ENCODE peak calls at places on chromosomes 1 and 21, in eight cellular contexts. M is ELR; X is stimulated activated effector memory CD8-positive, alpha-beta T cell treated with anti-CD3 and anti-CD28 coated beads, Interleukin-12 subunit alpha, Interleukin-12 subunit beta, amount 100 ng/mL, for 72 hours; P is fibroblast of pulmonary artery; Q is stimulated activated CD4-positive, alpha-beta T cell treated with anti-CD3 and anti-CD28 coated beads, Interleukin-1b, Interleukin-23, amount 100 ng/mL, for 24 hours; I is brain microvascular endothelial cell; G is lung; F is NCI-H2081. U is an unnamed sample.

GRCh38 chr1:76083189-76083588 is 8.6 kb downstream of the ST6GALNAC3 start:
- DNase-seq in F (no peak), X (no peak), G (no peak), M (no peak), P (no peak), I (no peak), Q (no peak), U (no peak)

GRCh38 chr21:17461582-17461981 is 51.3 kb upstream of the CXADR start:
- DNase-seq in M (peak), X (no peak), I (no peak), G (no peak), Q (no peak), F (no peak), P (peak), U (no peak)

GRCh38 chr1:231107600-231108326 is 54.1 kb upstream of the TRIM67 start:
- DNase-seq in P (no peak), X (no peak), F (no peak), G (no peak), M (no peak), Q (no peak), I (no peak), U (no peak)

GRCh38 chr1:198788561-198789064 is 149.8 kb downstream of the PTPRC start:
- DNase-seq in M (peak), F (no peak), X (no peak), Q (no peak), P (peak), G (no peak), I (peak), U (no peak)

GRCh38 chr1:57067863-57068262 is 102.0 kb upstream of the C8B start:
- DNase-seq in I (no peak), M (no peak), F (no peak), Q (no peak), P (no peak), X (no peak), G (no peak), U (no peak)

GRCh38 chr1:182588460-182589396 is at the start of gene RNASEL:
- DNase-seq in I (peak), X (peak), P (peak), G (peak), Q (peak), F (no peak), M (peak), U (peak)

GRCh38 chr1:19429611-19430010 is 55.7 kb downstream of the CAPZB start:
- DNase-seq in Q (no peak), I (no peak), P (no peak), X (no peak), G (no peak), M (no peak), F (no peak), U (no peak)

GRCh38 chr21:26087223-26087918 is 83.2 kb downstream of the APP start:
- DNase-seq in P (no peak), X (no peak), M (no peak), F (no peak), Q (no peak), G (no peak), I (no peak), U (no peak)

GRCh38 chr1:209850342-209850979 is 22.7 kb downstream of the UTP25 start:
- DNase-seq in M (peak), P (peak), I (peak), Q (no peak), G (no peak), X (no peak), F (peak), U (no peak)

GRCh38 chr1:190474010-190474409 is 3.7 kb downstream of the BRINP3 start:
- DNase-seq in M (no peak), P (no peak), X (no peak), F (no peak), G (no peak), Q (no peak), I (no peak), U (no peak)

GRCh38 chr1:109620396-109620817 is 770 bp downstream of the AMPD2 start:
- DNase-seq in P (peak), F (no peak), G (no peak), Q (no peak), X (no peak), M (peak), I (peak), U (no peak)

GRCh38 chr1:239123243-239123642 is 263.1 kb upstream of the CHRM3 start:
- DNase-seq in G (no peak), M (no peak), F (no peak), I (no peak), P (no peak), Q (no peak), X (no peak), U (no peak)

GRCh38 chr1:11158720-11159321 is 30.3 kb upstream of the ANGPTL7 start:
- DNase-seq in M (peak), P (peak), Q (no peak), G (no peak), I (peak), F (no peak), X (no peak), U (no peak)

GRCh38 chr1:57671750-57672149 is 247.9 kb upstream of the DAB1 start:
- DNase-seq in X (no peak), I (no peak), G (no peak), M (no peak), P (no peak), Q (no peak), F (no peak), U (no peak)

GRCh38 chr1:108719654-108720435 is 7.1 kb downstream of the FNDC7 start:
- DNase-seq in P (peak), G (no peak), M (peak), Q (no peak), I (peak), X (no peak), F (no peak), U (no peak)

GRCh38 chr1:231806623-231807470 is 180.3 kb downstream of the DISC1 start:
- DNase-seq in G (peak), M (peak), F (peak), I (peak), X (no peak), Q (peak), P (peak), U (peak)

GRCh38 chr1:16443975-16444745 is 3.6 kb downstream of the NECAP2 start:
- DNase-seq in X (no peak), P (no peak), G (no peak), I (no peak), Q (no peak), F (no peak), M (no peak), U (no peak)

GRCh38 chr1:180144659-180145357 is 9.9 kb upstream of the QSOX1 start:
- DNase-seq in Q (no peak), F (no peak), X (no peak), M (no peak), P (no peak), G (no peak), I (no peak), U (no peak)

GRCh38 chr1:203346060-203346754 is 4.7 kb downstream of the FMOD start:
- DNase-seq in I (no peak), X (no peak), F (no peak), Q (no peak), G (no peak), P (peak), M (no peak), U (no peak)

GRCh38 chr1:226444901-226445300 is 37.0 kb upstream of the PARP1 start:
- DNase-seq in M (no peak), X (peak), I (no peak), F (no peak), P (no peak), G (no peak), Q (peak), U (no peak)

GRCh38 chr1:52697795-52698674 is at the start of gene COA7:
- DNase-seq in I (peak), X (peak), Q (peak), F (peak), P (peak), G (peak), M (peak), U (peak)

U was measured in tibial nerve.